ENCODE peak calls at places on chromosome 4, in six cellular contexts. U is activated CD4-positive, alpha-beta T cell treated with anti-CD3 and anti-CD28 coated beads, Interleukin-2, amount 50 U/mL, for 24 hours; K is activated CD8-positive, alpha-beta memory T cell treated with anti-CD3 and anti-CD28 coated beads, Interleukin-2, amount 50 U/mL, for 48 hours; L is stimulated activated CD8-positive, alpha-beta memory T cell treated with anti-CD3 and anti-CD28 coated beads, Interleukin-4, amount 100 ng/mL, for 4 hours; G is A172; F is natural killer cell. D is an unnamed sample.

GRCh38 chr4:76589402-76589801 is 154.4 kb downstream of the SHROOM3 start:
- DNase-seq in K (no peak), U (no peak), F (no peak), L (no peak), G (peak; percentile 53), D (no peak)

GRCh38 chr4:168679397-168680176 is 182.7 kb downstream of the PALLD start:
- DNase-seq in L (no peak), F (no peak), K (no peak), G (no peak), U (no peak), D (no peak)

GRCh38 chr4:76430519-76431388 is 4.3 kb upstream of the SHROOM3 start:
- DNase-seq in K (no peak), G (peak; percentile 48), F (no peak), L (no peak), U (no peak), D (no peak)

GRCh38 chr4:73815145-73815544 is 21.3 kb upstream of the CXCL6 start:
- DNase-seq in K (no peak), U (no peak), L (no peak), F (no peak), G (peak; percentile 11), D (no peak)

GRCh38 chr4:108959497-108959896 is 196.6 kb upstream of the ETNPPL start:
- DNase-seq in F (no peak), L (no peak), K (no peak), G (no peak), U (no peak), D (no peak)

GRCh38 chr4:90186229-90186628 is 59.0 kb downstream of the CCSER1 start:
- DNase-seq in F (no peak), G (no peak), K (no peak), L (no peak), U (no peak), D (no peak)

GRCh38 chr4:21198683-21199082 is 498.4 kb downstream of the PACRGL start:
- DNase-seq in F (no peak), U (no peak), G (no peak), K (no peak), L (no peak), D (no peak)

GRCh38 chr4:16530688-16531635 is 304.7 kb upstream of the TAPT1 start:
- DNase-seq in G (no peak), U (no peak), K (no peak), F (no peak), L (no peak), D (no peak)

GRCh38 chr4:8921465-8921864 is 49.8 kb upstream of the HMX1 start:
- DNase-seq in U (no peak), F (no peak), K (no peak), L (no peak), G (no peak), D (no peak)

GRCh38 chr4:102344520-102344954 is 745 bp downstream of the SLC39A8 start:
- DNase-seq in L (peak; percentile 17), F (peak; percentile 72), G (peak; percentile 26), U (peak; percentile 58), K (peak; percentile 88), D (peak; percentile 76)

GRCh38 chr4:78414116-78414515 is 137.5 kb upstream of the ANXA3 start:
- DNase-seq in F (no peak), U (no peak), G (no peak), K (no peak), L (no peak), D (no peak)

GRCh38 chr4:8238061-8238511 is 31.5 kb upstream of the HTRA3 start:
- DNase-seq in G (no peak), U (no peak), F (no peak), K (no peak), L (no peak), D (no peak)

GRCh38 chr4:113645771-113646455 is 115.6 kb downstream of the CAMK2D start:
- DNase-seq in L (no peak), F (no peak), K (no peak), U (no peak), G (peak; percentile 87), D (no peak)

GRCh38 chr4:55491486-55491885 is 55.2 kb downstream of the CLOCK start:
- DNase-seq in F (no peak), U (no peak), K (no peak), L (no peak), G (no peak), D (no peak)

GRCh38 chr4:98166025-98166730 is 22.9 kb upstream of the STPG2 start:
- DNase-seq in L (no peak), U (no peak), K (no peak), F (no peak), G (peak; percentile 53), D (no peak)

GRCh38 chr4:98626350-98626749 is 32.1 kb downstream of the TSPAN5 start:
- DNase-seq in G (peak; percentile 93), F (no peak), L (no peak), U (no peak), K (no peak), D (no peak)

GRCh38 chr4:152106781-152107321 is 346.0 kb upstream of the GATB start:
- DNase-seq in G (peak; percentile 16), U (no peak), L (no peak), F (no peak), K (no peak), D (no peak)

GRCh38 chr4:19130836-19131235 is 1109.3 kb upstream of the LCORL start:
- DNase-seq in F (no peak), G (no peak), U (no peak), L (no peak), K (no peak), D (no peak)

GRCh38 chr4:173038192-173038896 is 130.3 kb upstream of the GALNT7 start:
- DNase-seq in G (no peak), F (no peak), L (no peak), U (no peak), K (no peak), D (no peak)

GRCh38 chr4:184513802-184514120 is 39.4 kb upstream of the IRF2 start:
- DNase-seq in L (no peak), U (no peak), G (no peak), K (no peak), F (no peak), D (no peak)

GRCh38 chr4:41009411-41009810 is 204.9 kb downstream of the APBB2 start:
- DNase-seq in U (no peak), F (no peak), K (no peak), L (no peak), G (peak; percentile 28), D (no peak)

GRCh38 chr4:123284166-123284565 is 112.4 kb upstream of the SPRY1 start:
- DNase-seq in L (no peak), F (no peak), K (no peak), U (no peak), G (no peak), D (no peak)

GRCh38 chr4:72326692-72327632 is 242.1 kb downstream of the ADAMTS3 start:
- DNase-seq in F (no peak), K (no peak), G (peak; percentile 18), U (no peak), L (no peak), D (no peak)

GRCh38 chr4:184599492-184600135 is 49.6 kb downstream of the CASP3 start:
- DNase-seq in F (no peak), G (peak; percentile 83), K (no peak), L (no peak), U (no peak), D (no peak)

GRCh38 chr4:42331040-42331439 is 66.2 kb upstream of the SHISA3 start:
- DNase-seq in L (no peak), K (no peak), F (no peak), U (no peak), G (no peak), D (no peak)

GRCh38 chr4:159283697-159284492 is 181.0 kb downstream of the RAPGEF2 start:
- DNase-seq in U (no peak), L (no peak), F (no peak), K (no peak), G (peak; percentile 67), D (no peak)

GRCh38 chr4:116180056-116180690 is 905.2 kb downstream of the TRAM1L1 start:
- DNase-seq in U (no peak), K (no peak), L (no peak), F (no peak), G (peak; percentile 4), D (no peak)

GRCh38 chr4:134691915-134692314 is 490.3 kb upstream of the PABPC4L start:
- DNase-seq in G (peak; percentile 90), K (no peak), U (no peak), L (no peak), F (no peak), D (no peak)

GRCh38 chr4:48017108-48017527 is 546 bp downstream of the NIPAL1 start:
- DNase-seq in G (peak; percentile 33), F (peak; percentile 20), K (peak; percentile 74), L (no peak), U (peak; percentile 9), D (peak; percentile 81)

GRCh38 chr4:140943486-140943885 is 187.3 kb upstream of the TBC1D9 start:
- DNase-seq in G (peak; percentile 57), F (no peak), L (no peak), K (no peak), U (no peak), D (no peak)

GRCh38 chr4:126916626-126917140 is 716.1 kb upstream of the INTU start:
- DNase-seq in K (no peak), G (no peak), F (no peak), L (no peak), U (no peak), D (no peak)

D was measured in type B pancreatic cell.